ENCODE peak calls at places on chromosomes 7 and 10, in seven cellular contexts. J, Q, R, H, F, I and G are unnamed samples.

GRCh38 chr10:79433324-79434222 is 11.9 kb downstream of the ZCCHC24 start:
- DNase-seq in Q (no peak), R (no peak), F (no peak), I (no peak), J (no peak), H (no peak), G (no peak)

GRCh38 chr7:110119883-110120581 is 970.9 kb upstream of the LRRN3 start:
- DNase-seq in R (no peak), H (no peak), I (no peak), Q (peak; percentile 23), J (peak; percentile 38), F (no peak), G (no peak)

GRCh38 chr10:82982110-82982608 is 1107.2 kb downstream of the NRG3 start:
- DNase-seq in I (no peak), H (peak; percentile 3), Q (peak; percentile 94), J (peak; percentile 76), F (peak; percentile 82), R (no peak), G (peak; percentile 95)

GRCh38 chr7:149490083-149490482 is 7.5 kb downstream of the ZNF746 start:
- DNase-seq in J (no peak), R (no peak), I (no peak), H (no peak), Q (no peak), F (no peak), G (no peak)

GRCh38 chr7:140079121-140079536 is 16.4 kb upstream of the PARP12 start:
- DNase-seq in H (peak; percentile 68), J (no peak), Q (peak; percentile 79), F (no peak), R (no peak), I (no peak), G (peak; percentile 70)

GRCh38 chr7:151866761-151867650 is 9.9 kb downstream of the PRKAG2 start:
- DNase-seq in I (no peak), J (no peak), R (no peak), F (no peak), H (no peak), Q (no peak), G (no peak)

GRCh38 chr10:70967591-70968588 is 79.5 kb upstream of the PCBD1 start:
- DNase-seq in J (peak; percentile 23), H (peak; percentile 26), R (no peak), Q (peak; percentile 45), F (no peak), I (no peak), G (no peak)

GRCh38 chr7:102828291-102828690 is 79.5 kb downstream of the FAM185A start:
- DNase-seq in H (no peak), J (no peak), R (no peak), I (no peak), F (no peak), Q (no peak), G (no peak)

GRCh38 chr10:30127120-30127541 is 67.7 kb upstream of the JCAD start:
- DNase-seq in F (no peak), J (no peak), R (no peak), I (no peak), Q (no peak), H (no peak), G (peak; percentile 72)

GRCh38 chr7:24932815-24933214 is 47.2 kb downstream of the OSBPL3 start:
- DNase-seq in H (no peak), F (no peak), J (peak; percentile 41), R (no peak), I (peak; percentile 6), Q (peak; percentile 67), G (no peak)

GRCh38 chr7:155205368-155206285 is 92.1 kb upstream of the INSIG1 start:
- DNase-seq in Q (peak; percentile 98), I (peak; percentile 39), H (peak; percentile 100), J (peak; percentile 100), F (peak; percentile 84), R (peak; percentile 91), G (peak; percentile 98)

GRCh38 chr10:123270806-123271205 is 116.6 kb downstream of the BUB3 start:
- DNase-seq in H (no peak), J (no peak), I (no peak), F (no peak), R (no peak), Q (no peak), G (no peak)

GRCh38 chr10:69407621-69408301 is 9.0 kb downstream of the TACR2 start:
- DNase-seq in J (no peak), Q (no peak), R (no peak), H (peak; percentile 23), I (no peak), F (no peak), G (no peak)

GRCh38 chr10:131532291-131532690 is 220.8 kb upstream of the TCERG1L start:
- DNase-seq in Q (no peak), I (no peak), H (no peak), F (no peak), R (no peak), J (no peak), G (no peak)

GRCh38 chr7:33393770-33394169 is 264.4 kb downstream of the BBS9 start:
- DNase-seq in J (no peak), H (no peak), I (no peak), F (no peak), R (no peak), Q (no peak), G (no peak)

GRCh38 chr7:100208911-100209408 is 10.8 kb upstream of the PVRIG start:
- DNase-seq in I (no peak), F (no peak), R (no peak), H (no peak), Q (no peak), J (no peak), G (no peak)